ENCODE peak calls at places on chromosomes 4 and X, in four cellular contexts. L, G, Z and V are unnamed samples.

GRCh38 chrX:132505116-132505515 is 16.3 kb upstream of the MBNL3 start:
- DNase-seq in L (peak; percentile 59), G (no peak), Z (no peak), V (no peak)

GRCh38 chrX:34826964-34827363 is 115.6 kb upstream of the FAM47B start:
- DNase-seq in L (no peak), G (no peak), Z (no peak), V (no peak)

GRCh38 chrX:151773434-151773833 is 38.9 kb downstream of the CNGA2 start:
- DNase-seq in L (no peak), G (no peak), Z (no peak), V (peak; percentile 18)

GRCh38 chr4:75723117-75723801 is 1.1 kb upstream of the USO1 start:
- DNase-seq in L (peak; percentile 53), G (no peak), Z (peak; percentile 37), V (no peak)

GRCh38 chr4:122845066-122845465 is 18.4 kb downstream of the FGF2 start:
- DNase-seq in L (no peak), G (no peak), Z (no peak), V (no peak)

GRCh38 chr4:151169900-151170299 is 70.5 kb downstream of the RPS3A start:
- DNase-seq in L (no peak), G (no peak), Z (no peak), V (no peak)

GRCh38 chr4:147336252-147336651 is 144.6 kb upstream of the EDNRA start:
- DNase-seq in L (no peak), G (no peak), Z (no peak), V (no peak)

GRCh38 chr4:169398294-169398693 is 127.5 kb upstream of the SH3RF1 start:
- DNase-seq in L (no peak), G (no peak), Z (no peak), V (no peak)

GRCh38 chr4:104146048-104146447 is 348.6 kb downstream of the CXXC4 start:
- DNase-seq in L (no peak), G (no peak), Z (no peak), V (no peak)

GRCh38 chrX:2645563-2645962 is 45.5 kb upstream of the CD99 start:
- DNase-seq in L (no peak), G (no peak), Z (no peak), V (no peak)

GRCh38 chrX:2652106-2652505 is 39.0 kb upstream of the CD99 start:
- DNase-seq in L (no peak), G (peak; percentile 34), Z (no peak), V (no peak)

GRCh38 chrX:2650865-2651264 is 40.2 kb upstream of the CD99 start:
- DNase-seq in L (no peak), G (no peak), Z (no peak), V (no peak)

GRCh38 chrX:2647627-2648026 is 43.5 kb upstream of the CD99 start:
- DNase-seq in L (no peak), G (no peak), Z (no peak), V (no peak)

DNA sequence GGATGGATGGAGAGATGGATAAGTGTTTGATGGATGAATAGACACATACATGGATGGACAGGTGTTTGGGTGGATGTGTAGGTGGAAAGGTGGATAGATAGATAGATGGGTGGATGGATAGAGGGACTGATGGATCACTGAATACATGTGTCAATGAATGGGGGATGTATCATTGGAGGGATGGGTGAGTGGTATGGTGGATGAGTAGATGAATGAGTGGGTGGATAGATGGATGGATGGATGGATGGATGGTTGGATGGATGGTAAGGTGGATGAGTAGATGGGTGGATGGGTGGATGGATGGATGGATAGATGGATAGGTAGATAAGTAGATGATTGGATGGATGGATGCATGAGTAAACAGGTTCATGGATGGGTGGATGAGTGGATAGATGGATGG is 41.1 kb upstream of the CD99 start:
- DNase-seq in L (no peak), G (no peak), Z (no peak), V (no peak)
- TF ChIP-seq SP1 in L (no peak), G (no peak), Z (no peak), V (no peak)

GRCh38 chr4:44646151-44646550 is 5.3 kb downstream of the YIPF7 start:
- DNase-seq in L (no peak), G (no peak), Z (no peak), V (no peak)
- TF ChIP-seq ELF4 in L (no peak), G (no peak), Z (no peak), V (no peak)

GRCh38 chrX:54044877-54045328 is 630 bp upstream of the PHF8 start:
- DNase-seq in L (peak; percentile 84), G (no peak), Z (no peak), V (no peak)

GRCh38 chrX:54042609-54043010 is 1.7 kb downstream of the PHF8 start:
- DNase-seq in L (peak; percentile 48), G (peak; percentile 46), Z (peak; percentile 70), V (peak; percentile 56)

GRCh38 chrX:54043084-54043483 is 1.2 kb downstream of the PHF8 start:
- DNase-seq in L (no peak), G (no peak), Z (no peak), V (no peak)

GRCh38 chrX:54044126-54044876 is at the start of gene PHF8:
- DNase-seq in L (peak; percentile 86), G (peak; percentile 93), Z (peak; percentile 95), V (peak; percentile 88)

GRCh38 chrX:54043696-54044125 is 562 bp downstream of the PHF8 start:
- DNase-seq in L (no peak), G (peak; percentile 54), Z (peak; percentile 47), V (peak; percentile 13)
- TF ChIP-seq SP1 in L (no peak), G (no peak), Z (no peak), V (no peak)

DNA sequence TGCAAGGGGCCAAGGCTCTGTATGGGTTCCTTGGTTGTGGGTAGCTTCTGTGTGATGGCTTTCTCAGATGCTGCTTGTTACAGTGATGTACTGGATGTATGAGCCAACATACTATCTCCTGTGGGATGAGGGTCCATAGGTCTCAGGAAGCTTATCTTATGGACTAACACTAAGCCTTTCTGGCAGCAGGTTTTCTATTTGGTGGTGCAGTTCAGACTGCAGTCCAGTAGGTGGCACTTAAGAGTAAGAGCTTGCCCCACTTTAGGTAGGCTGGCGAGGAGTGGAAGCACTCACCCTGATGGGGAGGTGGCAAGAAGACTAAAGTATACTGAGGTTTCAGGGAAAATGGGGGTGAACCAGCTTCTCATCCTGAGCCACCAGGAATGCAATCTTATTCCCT is 306.7 kb upstream of the MAOA start:
- DNase-seq in L (peak; percentile 44), G (peak; percentile 30), Z (peak; percentile 40), V (peak; percentile 34)
- TF ChIP-seq ELF4 in L (no peak), G (no peak), Z (no peak), V (no peak)

DNA sequence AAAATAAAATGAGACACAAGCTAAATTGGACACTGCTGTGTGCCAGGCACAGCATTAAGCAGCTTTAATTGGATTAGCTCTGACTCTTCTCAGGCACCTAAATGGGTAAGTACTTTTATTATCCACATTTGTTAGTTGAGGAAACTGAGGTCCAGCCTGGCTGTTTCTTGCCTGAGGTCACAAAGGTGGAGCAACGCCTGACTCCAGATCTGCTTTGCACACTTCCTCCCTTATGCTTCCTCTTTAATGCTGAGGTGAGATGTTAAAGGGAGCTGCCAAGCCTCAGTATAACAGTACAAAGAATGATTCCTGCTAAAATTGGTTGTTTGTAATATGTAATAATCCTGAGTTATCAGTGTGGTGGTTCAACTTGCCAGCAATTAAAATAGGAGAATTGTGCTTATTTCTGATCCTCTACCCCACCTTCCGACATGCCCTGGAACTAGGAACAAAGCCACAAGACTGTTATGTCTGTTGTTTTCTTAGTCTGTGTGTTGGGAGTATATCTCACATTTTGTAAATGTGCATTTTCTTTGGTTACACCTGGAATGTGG is 74.4 kb downstream of the AFF1 start:
- DNase-seq in L (no peak), G (no peak), Z (peak; percentile 50), V (no peak)
- TF ChIP-seq SP1 in L (no peak), G (no peak), Z (no peak), V (no peak)

DNA sequence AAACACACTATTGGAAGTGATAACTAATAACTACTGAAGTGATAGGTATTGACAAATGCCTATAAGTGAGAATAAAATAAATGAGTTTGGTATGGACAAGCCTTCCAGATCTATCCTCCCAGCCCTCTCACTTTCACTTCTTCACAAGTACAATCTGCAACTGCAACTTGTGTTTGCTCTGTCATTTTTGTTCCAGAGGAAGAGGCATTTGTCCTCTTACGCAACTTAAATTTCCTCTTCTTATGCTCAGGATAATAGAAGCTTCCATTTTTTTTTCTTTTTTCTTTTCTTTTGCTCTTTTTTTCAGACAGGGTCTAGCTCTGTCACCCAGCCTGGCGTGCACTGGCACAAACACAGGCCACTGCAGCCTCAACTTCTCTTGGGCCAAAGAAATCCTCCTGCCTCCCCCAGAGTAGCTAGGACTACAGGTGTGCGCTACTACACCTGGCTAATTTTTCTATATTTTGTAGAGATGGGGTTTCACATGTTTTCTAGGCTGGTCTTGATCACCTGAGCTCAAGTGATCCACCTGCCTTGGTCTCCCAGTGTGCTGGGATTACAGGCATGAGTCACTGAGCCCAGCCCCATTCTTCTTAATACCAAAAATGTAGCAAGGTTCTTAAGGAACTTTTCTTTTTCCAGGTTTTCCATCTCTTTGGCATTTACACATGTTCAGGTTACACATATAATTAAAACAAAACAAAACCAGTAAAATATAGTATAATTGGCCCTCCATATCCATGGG is 73.1 kb downstream of the PDGFC start:
- DNase-seq in L (peak; percentile 35), G (no peak), Z (no peak), V (no peak)
- TF ChIP-seq ELF4 in L (no peak), G (no peak), Z (no peak), V (no peak)

DNA sequence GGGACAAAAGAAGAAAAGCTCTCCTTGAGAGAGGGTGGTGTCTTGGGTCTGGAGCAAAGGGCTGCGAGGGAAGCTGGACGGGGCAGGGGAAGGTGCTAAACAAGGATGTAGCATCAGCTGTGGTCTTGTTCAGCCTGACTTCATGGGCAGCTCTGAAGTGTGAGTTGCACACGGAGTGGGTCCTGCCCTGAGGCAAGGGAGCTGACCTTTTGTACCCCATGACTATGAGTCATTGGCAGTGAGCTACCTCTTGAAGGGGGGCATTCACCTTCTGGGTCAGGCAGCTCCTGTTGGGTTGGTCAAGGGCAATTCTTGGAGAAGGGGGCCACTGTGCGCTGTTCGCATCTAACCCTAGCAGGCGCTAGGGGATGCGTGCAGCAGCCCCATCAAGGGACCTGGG is 151.8 kb downstream of the SMIM20 start:
- DNase-seq in L (no peak), G (no peak), Z (no peak), V (no peak)
- TF ChIP-seq SP1 in L (no peak), G (no peak), Z (no peak), V (no peak)

DNA sequence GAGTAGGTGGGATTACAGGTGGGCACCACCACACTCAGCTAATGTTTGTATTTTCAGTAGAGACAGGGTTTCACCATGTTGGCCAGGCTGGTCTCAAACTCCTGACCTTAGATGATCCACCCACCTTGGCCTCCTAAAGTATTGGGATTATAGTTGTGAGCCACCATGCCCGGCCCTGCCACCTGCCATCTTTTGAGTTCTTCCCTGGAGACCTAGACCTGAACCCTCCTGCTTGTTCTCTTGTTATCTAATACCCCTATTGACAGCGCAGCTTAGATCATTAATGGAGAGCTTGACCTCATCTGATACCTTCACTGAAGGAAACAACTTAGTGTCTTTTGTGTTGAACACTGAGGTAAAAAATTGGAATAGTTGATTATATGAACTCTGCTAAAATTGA is 53.6 kb downstream of the HTT start:
- DNase-seq in L (no peak), G (no peak), Z (no peak), V (no peak)
- TF ChIP-seq ELF4 in L (no peak), G (no peak), Z (no peak), V (no peak)

GRCh38 chr4:92381640-92382039 is 77.9 kb downstream of the GRID2 start:
- DNase-seq in L (no peak), G (no peak), Z (no peak), V (no peak)
- TF ChIP-seq SP1 in L (no peak), G (no peak), Z (no peak), V (no peak)

GRCh38 chr4:110503588-110504435 is 27.9 kb downstream of the ENPEP start:
- DNase-seq in L (no peak), G (no peak), Z (no peak), V (no peak)
- TF ChIP-seq ELF4 in L (no peak), G (no peak), Z (no peak), V (no peak)